ENCODE peak calls at places on chromosomes 13 and 19, in eight cellular contexts. B, J, I, H, V, A, N and K are unnamed samples.

GRCh38 chr13:32025730-32026129 is 5.8 kb upstream of the FRY start:
- DNase-seq in B (no peak), J (no peak), I (no peak), H (no peak), V (no peak), A (no peak), N (no peak), K (no peak)

GRCh38 chr19:6020972-6021805 is 43.2 kb upstream of the RANBP3 start:
- DNase-seq in B (no peak), J (no peak), I (no peak), H (no peak), V (no peak), A (peak; percentile 77), N (no peak), K (no peak)

GRCh38 chr19:4620675-4621074 is 18.6 kb upstream of the TNFAIP8L1 start:
- DNase-seq in B (no peak), J (no peak), I (no peak), H (no peak), V (no peak), A (no peak), N (no peak), K (no peak)

GRCh38 chr13:39612023-39612637 is 9.1 kb upstream of the LHFPL6 start:
- DNase-seq in B (peak; percentile 17), J (peak; percentile 70), I (no peak), H (peak; percentile 78), V (no peak), A (peak; percentile 31), N (peak; percentile 39), K (peak; percentile 46)

GRCh38 chr19:615619-616018 is 17.7 kb downstream of the POLRMT start:
- DNase-seq in B (no peak), J (no peak), I (no peak), H (no peak), V (no peak), A (no peak), N (no peak), K (no peak)

GRCh38 chr19:47035127-47035494 is 13.3 kb downstream of the TMEM160 start:
- DNase-seq in B (no peak), J (peak; percentile 56), I (no peak), H (peak; percentile 37), V (no peak), A (peak; percentile 22), N (no peak), K (no peak)

GRCh38 chr13:54599413-54599812 is 1570.8 kb downstream of the OLFM4 start:
- DNase-seq in B (no peak), J (no peak), I (no peak), H (no peak), V (no peak), A (no peak), N (no peak), K (no peak)

GRCh38 chr13:105567951-105568510 is 967.4 kb downstream of the EFNB2 start:
- DNase-seq in B (no peak), J (no peak), I (no peak), H (no peak), V (no peak), A (no peak), N (no peak), K (no peak)

GRCh38 chr13:84192125-84192524 is 309.9 kb upstream of the SLITRK1 start:
- DNase-seq in B (no peak), J (no peak), I (no peak), H (peak; percentile 91), V (no peak), A (no peak), N (no peak), K (no peak)

GRCh38 chr19:2290441-2291184 is 8.6 kb upstream of the PEAK3 start:
- DNase-seq in B (no peak), J (peak; percentile 63), I (no peak), H (no peak), V (no peak), A (no peak), N (peak; percentile 22), K (peak; percentile 24)

GRCh38 chr13:34464011-34464410 is 478.1 kb upstream of the NBEA start:
- DNase-seq in B (no peak), J (no peak), I (no peak), H (no peak), V (no peak), A (no peak), N (no peak), K (no peak)

GRCh38 chr19:46786236-46787039 is 2.0 kb downstream of the SLC1A5 start:
- DNase-seq in B (no peak), J (peak; percentile 45), I (peak; percentile 39), H (peak; percentile 97), V (no peak), A (peak; percentile 78), N (peak; percentile 51), K (peak; percentile 67)

GRCh38 chr19:30046522-30046921 is 104.5 kb downstream of the URI1 start:
- DNase-seq in B (peak; percentile 46), J (no peak), I (no peak), H (peak; percentile 37), V (no peak), A (no peak), N (no peak), K (no peak)

GRCh38 chr19:803686-804418 is 6.6 kb downstream of the PTBP1 start:
- DNase-seq in B (no peak), J (no peak), I (no peak), H (no peak), V (no peak), A (no peak), N (no peak), K (no peak)

GRCh38 chr19:37845932-37846331 is 60.5 kb downstream of the WDR87 start:
- DNase-seq in B (no peak), J (no peak), I (no peak), H (no peak), V (no peak), A (no peak), N (no peak), K (no peak)